ENCODE peak calls at places on chromosome 6, in seven cellular contexts. M is heart left ventricle, H is neural progenitor cell, J is osteoblast, U is mammary epithelial cell, O is body of pancreas, X is spleen. D is an unnamed sample.
A peak's percentile ranks its signal among the peaks of the same experiment; 100 is the strongest.

GRCh38 chr6:131368077-131368911 is 204.7 kb upstream of the ARG1 start:
- DNase-seq in M (peak; percentile 69), H (peak; percentile 32), J (peak; percentile 66), U (no peak), O (peak; percentile 86), X (no peak), D (no peak)

GRCh38 chr6:157020398-157021266 is 243.5 kb downstream of the ARID1B start:
- DNase-seq in M (peak; percentile 68), H (peak; percentile 84), J (peak; percentile 92), U (peak; percentile 54), O (peak; percentile 54), X (no peak), D (peak; percentile 42)

GRCh38 chr6:34717466-34717865 is 20.9 kb upstream of the ILRUN start:
- DNase-seq in M (no peak), H (no peak), J (no peak), U (peak; percentile 80), O (no peak), X (no peak), D (no peak)

GRCh38 chr6:52727908-52728307 is 35.4 kb downstream of the GSTA2 start:
- DNase-seq in M (no peak), H (no peak), J (no peak), U (no peak), O (no peak), X (no peak), D (no peak)

GRCh38 chr6:13048113-13048512 is 280.2 kb downstream of the TBC1D7 start:
- DNase-seq in M (no peak), H (no peak), J (no peak), U (peak; percentile 3), O (peak; percentile 22), X (no peak), D (no peak)

GRCh38 chr6:21451546-21452013 is 142.0 kb upstream of the SOX4 start:
- DNase-seq in M (no peak), H (no peak), J (no peak), U (no peak), O (no peak), X (no peak), D (no peak)

GRCh38 chr6:21053612-21054011 is 519.4 kb downstream of the CDKAL1 start:
- DNase-seq in M (no peak), H (no peak), J (no peak), U (peak; percentile 9), O (no peak), X (no peak), D (no peak)

GRCh38 chr6:3228046-3228671 is 706 bp upstream of the TUBB2B start:
- DNase-seq in M (no peak), H (peak; percentile 88), J (no peak), U (no peak), O (no peak), X (peak; percentile 77), D (no peak)

GRCh38 chr6:18147160-18147559 is 7.7 kb downstream of the TPMT start:
- DNase-seq in M (no peak), H (no peak), J (peak; percentile 86), U (peak; percentile 88), O (no peak), X (no peak), D (no peak)
- H3K36me3 ChIP-seq in M (peaks cover 56% of the 10 kb centered on the region), H (no peaks in the 10 kb centered on the region), J (peaks cover 13% of the 10 kb centered on the region), U (no peaks in the 10 kb centered on the region), O (peaks cover 1% of the 10 kb centered on the region), X (peaks cover 38% of the 10 kb centered on the region), D (peaks cover 15% of the 10 kb centered on the region)

DNA sequence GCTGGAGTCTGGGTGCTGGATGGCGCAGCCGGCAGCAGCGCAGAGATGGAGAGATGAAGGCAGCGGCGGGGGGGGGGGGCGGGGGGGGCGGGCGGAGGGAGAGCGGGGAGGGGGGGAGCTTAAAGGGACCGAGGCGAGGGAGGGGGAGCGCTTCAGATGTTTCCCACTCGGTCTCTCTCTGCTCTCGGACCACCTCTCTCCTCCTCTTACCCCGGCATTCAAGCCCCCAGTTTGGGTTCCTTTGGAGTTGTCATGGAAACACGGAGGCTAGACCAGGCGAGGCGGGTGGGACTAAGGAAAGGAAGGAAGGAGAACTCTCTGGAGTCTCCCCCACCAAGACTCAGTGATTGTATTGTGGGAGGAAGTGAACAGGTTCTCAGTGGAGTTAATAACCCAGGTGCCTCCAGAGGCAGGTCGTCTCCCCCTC is at the start of gene PRRT1:
- DNase-seq in M (no peak), H (peak; percentile 58), J (peak; percentile 86), U (no peak), O (no peak), X (no peak), D (no peak)
- H3K4me1 ChIP-seq in M (peaks cover 16% of the 10 kb centered on the region), H (peaks cover 18% of the 10 kb centered on the region), J (peaks cover 24% of the 10 kb centered on the region), U (peaks cover 21% of the 10 kb centered on the region), O (peaks cover 39% of the 10 kb centered on the region), X (peaks cover 75% of the 10 kb centered on the region), D (peaks cover 21% of the 10 kb centered on the region)

GRCh38 chr6:7604506-7604905 is 14.5 kb downstream of the SNRNP48 start:
- DNase-seq in M (no peak), H (no peak), J (no peak), U (no peak), O (no peak), X (no peak), D (no peak)
- H3K36me3 ChIP-seq in M (peaks cover 98% of the 10 kb centered on the region), H (peaks cover 44% of the 10 kb centered on the region), J (peaks cover 89% of the 10 kb centered on the region), U (peaks cover 42% of the 10 kb centered on the region), O (peaks cover 46% of the 10 kb centered on the region), X (peaks cover 89% of the 10 kb centered on the region), D (peaks cover 71% of the 10 kb centered on the region)

DNA sequence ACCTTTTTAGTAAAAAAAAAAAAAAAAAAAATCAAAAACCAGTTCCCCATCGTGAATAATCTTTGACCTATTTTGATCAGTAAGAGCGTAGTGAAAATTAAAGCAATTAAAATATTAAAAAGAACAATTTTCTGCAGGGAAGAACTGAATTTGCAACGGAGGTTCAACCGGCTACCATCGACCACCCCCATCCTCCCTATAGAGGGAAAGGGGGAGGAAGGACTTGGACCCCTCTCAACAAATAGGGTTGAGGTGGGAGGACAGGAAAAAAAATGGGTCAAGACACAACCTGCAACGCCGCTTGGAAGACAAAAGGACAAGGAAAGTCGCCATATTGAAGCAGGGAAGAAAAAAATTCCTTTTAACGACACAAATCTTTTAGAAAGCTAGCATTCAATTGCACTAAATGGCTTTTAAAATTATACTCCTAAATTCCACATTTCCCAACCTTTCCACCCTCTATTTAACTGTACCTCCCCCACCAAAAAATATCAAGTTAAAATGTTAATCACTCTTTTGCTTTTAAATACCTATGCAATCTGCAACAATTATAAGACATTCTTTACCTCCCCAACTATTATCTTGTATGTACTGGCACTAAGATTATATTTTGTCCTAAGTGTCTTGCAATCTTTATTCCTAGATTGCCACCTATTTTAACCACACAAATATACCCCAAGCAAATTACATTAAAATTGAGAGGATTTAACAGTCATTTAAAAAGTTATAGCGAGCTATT is 1.7 kb downstream of the PPP1R10 start:
- DNase-seq in M (peak; percentile 36), H (peak; percentile 76), J (no peak), U (peak; percentile 50), O (peak; percentile 68), X (no peak), D (peak; percentile 34)
- H3K4me1 ChIP-seq in M (peaks cover 52% of the 10 kb centered on the region), H (peaks cover 23% of the 10 kb centered on the region), J (peaks cover 54% of the 10 kb centered on the region), U (peaks cover 27% of the 10 kb centered on the region), O (peaks cover 52% of the 10 kb centered on the region), X (peaks cover 62% of the 10 kb centered on the region), D (peaks cover 15% of the 10 kb centered on the region)

GRCh38 chr6:151425561-151425960 is 26.4 kb downstream of the RMND1 start:
- DNase-seq in M (no peak), H (no peak), J (no peak), U (peak; percentile 60), O (no peak), X (no peak), D (no peak)
- H3K36me3 ChIP-seq in M (peaks cover 90% of the 10 kb centered on the region), H (peaks cover 13% of the 10 kb centered on the region), J (peaks cover 75% of the 10 kb centered on the region), U (peaks cover 38% of the 10 kb centered on the region), O (peaks cover 8% of the 10 kb centered on the region), X (peaks cover 61% of the 10 kb centered on the region), D (peaks cover 36% of the 10 kb centered on the region)

GRCh38 chr6:57301755-57302154 is 15.7 kb upstream of the PRIM2 start:
- DNase-seq in M (no peak), H (no peak), J (no peak), U (no peak), O (no peak), X (no peak), D (no peak)
- H3K4me1 ChIP-seq in M (no peaks in the 10 kb centered on the region), H (no peaks in the 10 kb centered on the region), J (peaks cover 29% of the 10 kb centered on the region), U (no peaks in the 10 kb centered on the region), O (peaks cover 16% of the 10 kb centered on the region), X (no peaks in the 10 kb centered on the region), D (no peaks in the 10 kb centered on the region)

GRCh38 chr6:35905841-35906498 is 14.9 kb downstream of the SRPK1 start:
- DNase-seq in M (no peak), H (no peak), J (no peak), U (peak; percentile 39), O (no peak), X (no peak), D (no peak)

GRCh38 chr6:35906499-35906846 is 14.4 kb downstream of the SRPK1 start:
- DNase-seq in M (no peak), H (no peak), J (no peak), U (no peak), O (no peak), X (no peak), D (no peak)

GRCh38 chr6:35905141-35905785 is 15.6 kb downstream of the SRPK1 start:
- DNase-seq in M (no peak), H (no peak), J (peak; percentile 55), U (no peak), O (no peak), X (no peak), D (no peak)

GRCh38 chr6:35903679-35904078 is 17.2 kb downstream of the SRPK1 start:
- DNase-seq in M (no peak), H (no peak), J (no peak), U (no peak), O (no peak), X (no peak), D (no peak)

GRCh38 chr6:35907750-35908149 is 13.1 kb downstream of the SRPK1 start:
- DNase-seq in M (no peak), H (no peak), J (no peak), U (no peak), O (no peak), X (no peak), D (no peak)
- H3K36me3 ChIP-seq in M (peaks cover 22% of the 10 kb centered on the region), H (peaks cover 35% of the 10 kb centered on the region), J (peaks cover 19% of the 10 kb centered on the region), U (peaks cover 11% of the 10 kb centered on the region), O (no peaks in the 10 kb centered on the region), X (peaks cover 30% of the 10 kb centered on the region), D (peaks cover 11% of the 10 kb centered on the region)

GRCh38 chr6:11276911-11277274 is 44.4 kb upstream of the NEDD9 start:
- DNase-seq in M (no peak), H (no peak), J (no peak), U (no peak), O (no peak), X (no peak), D (no peak)
- H3K4me1 ChIP-seq in M (no peaks in the 10 kb centered on the region), H (peaks cover 31% of the 10 kb centered on the region), J (peaks cover 14% of the 10 kb centered on the region), U (peaks cover 22% of the 10 kb centered on the region), O (peaks cover 37% of the 10 kb centered on the region), X (peaks cover 56% of the 10 kb centered on the region), D (peaks cover 22% of the 10 kb centered on the region)

DNA sequence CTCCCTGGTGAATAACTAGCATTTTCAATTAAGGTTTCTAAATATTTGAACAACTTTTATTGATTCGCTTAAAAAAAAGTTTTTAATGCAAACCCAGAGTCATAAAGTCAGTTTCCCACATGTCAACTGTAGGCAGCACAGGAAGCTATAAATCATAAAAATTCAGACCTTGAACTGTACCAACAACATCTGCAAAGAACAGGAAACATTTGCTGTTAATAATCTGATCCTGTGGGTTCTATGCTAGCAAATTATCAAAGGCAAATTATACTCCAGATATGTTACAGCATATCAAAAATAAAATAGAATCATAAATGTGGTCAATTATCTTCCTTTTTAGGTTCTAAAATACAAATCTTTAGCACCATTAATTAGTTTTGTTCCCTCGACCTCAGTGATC is 16.6 kb upstream of the MAP7 start:
- DNase-seq in M (no peak), H (no peak), J (no peak), U (no peak), O (no peak), X (no peak), D (no peak)
- H3K36me3 ChIP-seq in M (peaks cover 38% of the 10 kb centered on the region), H (no peaks in the 10 kb centered on the region), J (no peaks in the 10 kb centered on the region), U (no peaks in the 10 kb centered on the region), O (no peaks in the 10 kb centered on the region), X (peaks cover 35% of the 10 kb centered on the region), D (peaks cover 32% of the 10 kb centered on the region)

D was measured in effector memory CD4-positive, alpha-beta T cell.